ENCODE peak calls at places on chromosomes 11 and 22, in four cellular contexts. U, O, X and W are unnamed samples.

GRCh38 chr11:132855516-132855915 is 676.8 kb downstream of the OPCML start:
- DNase-seq in O (no peak), U (no peak), X (no peak), W (no peak)

GRCh38 chr22:42343136-42343484 is 72.7 kb upstream of the TCF20 start:
- DNase-seq in O (no peak), U (no peak), X (peak; percentile 13), W (peak; percentile 58)

GRCh38 chr11:120819437-120819836 is 204.5 kb upstream of the TBCEL start:
- DNase-seq in X (no peak), O (no peak), U (no peak), W (no peak)

GRCh38 chr11:36361472-36361871 is 65.4 kb downstream of the PRR5L start:
- DNase-seq in O (no peak), U (no peak), X (peak; percentile 63), W (no peak)

GRCh38 chr22:26783886-26784285 is 126.5 kb downstream of the MIAT start:
- DNase-seq in O (no peak), X (no peak), U (no peak), W (no peak)

GRCh38 chr11:128625766-128626165 is 38.4 kb upstream of the ETS1 start:
- DNase-seq in O (no peak), U (no peak), X (no peak), W (no peak)

GRCh38 chr11:20110908-20111669 is 49.2 kb downstream of the DBX1 start:
- DNase-seq in U (no peak), O (no peak), X (peak; percentile 98), W (peak; percentile 84)

GRCh38 chr11:61480936-61481335 is 27.6 kb upstream of the LRRC10B start:
- DNase-seq in U (no peak), O (no peak), X (no peak), W (peak; percentile 72)

GRCh38 chr11:87290304-87290922 is 252.7 kb downstream of the TMEM135 start:
- DNase-seq in O (no peak), U (no peak), X (peak; percentile 45), W (no peak)

GRCh38 chr22:29269731-29270474 is 1.8 kb downstream of the EWSR1 start:
- DNase-seq in X (peak; percentile 20), O (no peak), U (no peak), W (no peak)

GRCh38 chr22:31137721-31138120 is 2.6 kb downstream of the PLA2G3 start:
- DNase-seq in O (no peak), X (no peak), U (no peak), W (no peak)

GRCh38 chr11:45170484-45170883 is 24.0 kb downstream of the PRDM11 start:
- DNase-seq in X (no peak), U (no peak), O (peak; percentile 50), W (no peak)

GRCh38 chr11:10450451-10451398 is 4.3 kb upstream of the AMPD3 start:
- DNase-seq in O (no peak), X (peak; percentile 24), U (peak; percentile 79), W (no peak)

GRCh38 chr11:47268448-47269001 is 1.4 kb upstream of the MADD start:
- DNase-seq in U (peak; percentile 33), O (no peak), X (no peak), W (no peak)

GRCh38 chr22:26550498-26551033 is 38.3 kb upstream of the TFIP11 start:
- DNase-seq in U (peak; percentile 75), X (peak; percentile 99), O (peak; percentile 81), W (no peak)

GRCh38 chr11:17197431-17197898 is 10.3 kb downstream of the PIK3C2A start:
- DNase-seq in O (no peak), X (peak; percentile 46), U (no peak), W (no peak)

GRCh38 chr11:118488480-118489109 is 38.7 kb upstream of the TTC36 start:
- DNase-seq in O (no peak), U (peak; percentile 53), X (peak; percentile 66), W (peak; percentile 65)

GRCh38 chr11:945986-946385 is 20.3 kb downstream of the AP2A2 start:
- DNase-seq in U (no peak), O (no peak), X (peak; percentile 54), W (no peak)

GRCh38 chr11:86292912-86293606 is 9.0 kb upstream of the HIKESHI start:
- DNase-seq in X (no peak), O (no peak), U (no peak), W (no peak)

GRCh38 chr22:48753752-48754517 is 1073.7 kb downstream of the BRD1 start:
- DNase-seq in U (no peak), O (peak; percentile 61), X (no peak), W (no peak)

GRCh38 chr11:92790376-92790775 is 179.1 kb upstream of the MTNR1B start:
- DNase-seq in X (no peak), O (no peak), U (no peak), W (no peak)

GRCh38 chr11:133951484-133952198 is 5.1 kb downstream of the IGSF9B start:
- DNase-seq in O (peak; percentile 90), X (peak; percentile 63), U (no peak), W (peak; percentile 44)

GRCh38 chr22:22431271-22432220 is 77.0 kb downstream of the ZNF280B start:
- DNase-seq in U (peak; percentile 55), X (peak; percentile 32), O (no peak), W (peak; percentile 84)

DNA sequence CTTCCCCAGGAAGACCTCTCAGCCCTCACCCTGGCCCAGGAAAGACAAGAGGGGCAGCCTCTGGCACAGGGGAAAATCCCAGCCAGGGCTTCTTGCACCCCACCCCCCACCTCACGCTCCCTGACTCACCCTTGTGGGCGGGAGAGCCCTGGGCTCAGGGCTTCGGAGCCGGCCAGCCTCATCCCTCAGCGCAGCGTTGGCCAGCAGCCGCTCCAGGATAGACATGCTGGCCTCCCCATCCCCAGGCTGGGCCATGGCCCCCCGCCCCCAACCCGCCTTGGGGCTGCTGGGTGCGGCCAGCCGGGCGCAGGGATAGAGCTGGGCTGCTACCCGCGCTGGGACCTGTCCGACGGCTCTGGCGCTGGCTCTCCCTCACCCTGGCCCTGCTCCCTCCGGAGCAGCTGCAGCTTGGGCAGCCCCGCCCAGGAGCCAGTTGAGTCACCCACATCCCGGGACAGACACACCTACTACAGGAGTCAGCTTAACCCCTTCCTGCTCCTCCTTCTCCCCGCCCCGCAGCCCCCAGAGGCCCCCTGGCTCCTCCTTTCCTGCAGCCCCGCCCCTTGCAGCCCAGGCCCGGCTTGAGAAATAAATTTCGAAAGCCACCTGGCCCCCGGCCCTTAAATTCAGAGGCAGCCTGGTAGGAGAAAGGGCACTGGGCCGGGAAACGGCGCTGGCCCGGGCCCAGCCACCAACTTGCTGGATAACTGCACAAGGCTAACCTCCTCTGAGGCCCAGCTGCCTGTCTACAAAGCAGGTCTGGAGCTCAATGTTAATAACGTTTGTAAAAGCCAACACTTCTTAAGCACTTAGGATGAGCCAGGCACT is 13.4 kb downstream of the TNKS1BP1 start:
- DNase-seq in X (peak; percentile 98), U (peak; percentile 93), O (peak; percentile 98), W (peak; percentile 94)
- H3K27ac ChIP-seq in X (peak overlapping the region; percentile 83), U (peak overlapping the region; percentile 84), O (peak overlapping the region; percentile 86), W (peak overlapping the region; percentile 68)

GRCh38 chr11:9315078-9315688 is 790 bp upstream of the TMEM41B start:
- DNase-seq in X (peak; percentile 71), O (no peak), U (peak; percentile 55), W (peak; percentile 56)

GRCh38 chr11:9313648-9314290 is 624 bp downstream of the TMEM41B start:
- DNase-seq in U (no peak), X (peak; percentile 27), O (no peak), W (peak; percentile 30)

GRCh38 chr11:9316334-9316733 is 1.9 kb upstream of the TMEM41B start:
- DNase-seq in U (no peak), O (no peak), X (no peak), W (no peak)

GRCh38 chr11:9310485-9310884 is 3.9 kb downstream of the TMEM41B start:
- DNase-seq in X (no peak), O (no peak), U (no peak), W (no peak)

GRCh38 chr11:9314291-9315077 is at the start of gene TMEM41B:
- DNase-seq in X (peak; percentile 99), U (peak; percentile 99), O (peak; percentile 99), W (peak; percentile 99)
- TF ChIP-seq CTCF in X (no peak), U (peak; percentile 6), O (no peak), W (peak; percentile 6)

GRCh38 chr11:68214173-68215086 is 1.3 kb upstream of the KMT5B start:
- DNase-seq in O (no peak), X (no peak), U (no peak), W (peak; percentile 21)

GRCh38 chr11:68213555-68214172 is 568 bp upstream of the KMT5B start:
- DNase-seq in O (peak; percentile 85), U (peak; percentile 91), X (peak; percentile 98), W (peak; percentile 91)

GRCh38 chr11:68216171-68216938 is 3.3 kb upstream of the KMT5B start:
- DNase-seq in X (no peak), O (no peak), U (no peak), W (no peak)

GRCh38 chr11:68215524-68216170 is 2.6 kb upstream of the KMT5B start:
- DNase-seq in X (no peak), U (no peak), O (no peak), W (no peak)

GRCh38 chr11:68215087-68215445 is 2.0 kb upstream of the KMT5B start:
- DNase-seq in O (no peak), X (no peak), U (peak; percentile 67), W (no peak)
- H3K4me3 ChIP-seq in O (no peak overlapping the region), X (no peak overlapping the region), U (no peak overlapping the region), W (no peak overlapping the region)

GRCh38 chr22:45181766-45182165 is 18.0 kb downstream of the NUP50 start:
- DNase-seq in U (no peak), X (peak; percentile 46), O (no peak), W (no peak)
- H3K27ac ChIP-seq in U (no peak overlapping the region), X (no peak overlapping the region), O (no peak overlapping the region), W (no peak overlapping the region)